ENCODE peak calls at places on chromosomes 11 and 22, in nine cellular contexts. One of them, this sample, is unnamed.
A peak's percentile ranks its signal among the peaks of the same experiment; 100 is the strongest.

GRCh38 chr11:121099364-121099763 is 1.7 kb upstream of the TECTA start:
- DNase-seq in upper lobe of right lung: no peak
- DNase-seq in anterior cingulate cortex: no peak
- DNase-seq in GM03348: no peak
- DNase-seq in NCI-H1436: no peak
- DNase-seq in Daoy: no peak
- DNase-seq in cardiac septum: no peak
- DNase-seq in choroid plexus epithelial cell: no peak
- DNase-seq in stimulated activated CD4-positive, alpha-beta T cell treated with anti-CD3 and anti-CD28 coated beads, Interleukin-4, amount 100 ng/mL, for 24 hours: no peak
- DNase-seq in this sample: no peak

GRCh38 chr11:25449100-25449499 is 882.8 kb upstream of the ANO3 start:
- DNase-seq in upper lobe of right lung: no peak
- DNase-seq in anterior cingulate cortex: no peak
- DNase-seq in GM03348: no peak
- DNase-seq in NCI-H1436: no peak
- DNase-seq in Daoy: no peak
- DNase-seq in cardiac septum: no peak
- DNase-seq in choroid plexus epithelial cell: no peak
- DNase-seq in stimulated activated CD4-positive, alpha-beta T cell treated with anti-CD3 and anti-CD28 coated beads, Interleukin-4, amount 100 ng/mL, for 24 hours: no peak
- DNase-seq in this sample: no peak

GRCh38 chr11:117792992-117793391 is 4.0 kb downstream of the DSCAML1 start:
- DNase-seq in upper lobe of right lung: no peak
- DNase-seq in anterior cingulate cortex: no peak
- DNase-seq in GM03348: no peak
- DNase-seq in NCI-H1436: no peak
- DNase-seq in Daoy: no peak
- DNase-seq in cardiac septum: no peak
- DNase-seq in choroid plexus epithelial cell: no peak
- DNase-seq in stimulated activated CD4-positive, alpha-beta T cell treated with anti-CD3 and anti-CD28 coated beads, Interleukin-4, amount 100 ng/mL, for 24 hours: no peak
- DNase-seq in this sample: no peak

GRCh38 chr11:75532200-75532972 is 6.6 kb upstream of the GDPD5 start:
- DNase-seq in upper lobe of right lung: peak; percentile 76
- DNase-seq in anterior cingulate cortex: peak; percentile 33
- DNase-seq in GM03348: peak; percentile 79
- DNase-seq in NCI-H1436: peak; percentile 66
- DNase-seq in Daoy: peak; percentile 70
- DNase-seq in cardiac septum: peak; percentile 84
- DNase-seq in choroid plexus epithelial cell: peak; percentile 60
- DNase-seq in stimulated activated CD4-positive, alpha-beta T cell treated with anti-CD3 and anti-CD28 coated beads, Interleukin-4, amount 100 ng/mL, for 24 hours: peak; percentile 87
- DNase-seq in this sample: no peak

GRCh38 chr11:80778432-80778831 is 1337.6 kb upstream of the TENM4 start:
- DNase-seq in upper lobe of right lung: no peak
- DNase-seq in anterior cingulate cortex: no peak
- DNase-seq in GM03348: no peak
- DNase-seq in NCI-H1436: no peak
- DNase-seq in Daoy: no peak
- DNase-seq in cardiac septum: no peak
- DNase-seq in choroid plexus epithelial cell: no peak
- DNase-seq in stimulated activated CD4-positive, alpha-beta T cell treated with anti-CD3 and anti-CD28 coated beads, Interleukin-4, amount 100 ng/mL, for 24 hours: no peak
- DNase-seq in this sample: no peak

GRCh38 chr11:72231396-72232259 is 7.1 kb downstream of the INPPL1 start:
- DNase-seq in upper lobe of right lung: peak; percentile 41
- DNase-seq in anterior cingulate cortex: no peak
- DNase-seq in GM03348: no peak
- DNase-seq in NCI-H1436: no peak
- DNase-seq in Daoy: no peak
- DNase-seq in cardiac septum: no peak
- DNase-seq in choroid plexus epithelial cell: no peak
- DNase-seq in stimulated activated CD4-positive, alpha-beta T cell treated with anti-CD3 and anti-CD28 coated beads, Interleukin-4, amount 100 ng/mL, for 24 hours: no peak
- DNase-seq in this sample: no peak

GRCh38 chr22:24324137-24324536 is 53.5 kb downstream of the SPECC1L start:
- DNase-seq in upper lobe of right lung: no peak
- DNase-seq in anterior cingulate cortex: no peak
- DNase-seq in GM03348: no peak
- DNase-seq in NCI-H1436: no peak
- DNase-seq in Daoy: no peak
- DNase-seq in cardiac septum: no peak
- DNase-seq in choroid plexus epithelial cell: no peak
- DNase-seq in stimulated activated CD4-positive, alpha-beta T cell treated with anti-CD3 and anti-CD28 coated beads, Interleukin-4, amount 100 ng/mL, for 24 hours: no peak
- DNase-seq in this sample: no peak

GRCh38 chr11:9280655-9281301 is 15.6 kb upstream of the DENND5A start:
- DNase-seq in upper lobe of right lung: no peak
- DNase-seq in anterior cingulate cortex: no peak
- DNase-seq in GM03348: no peak
- DNase-seq in NCI-H1436: no peak
- DNase-seq in Daoy: peak; percentile 77
- DNase-seq in cardiac septum: no peak
- DNase-seq in choroid plexus epithelial cell: peak; percentile 90
- DNase-seq in stimulated activated CD4-positive, alpha-beta T cell treated with anti-CD3 and anti-CD28 coated beads, Interleukin-4, amount 100 ng/mL, for 24 hours: peak; percentile 67
- DNase-seq in this sample: peak; percentile 78

GRCh38 chr22:31662668-31663037 is 638 bp upstream of the PISD start:
- DNase-seq in upper lobe of right lung: no peak
- DNase-seq in anterior cingulate cortex: no peak
- DNase-seq in GM03348: no peak
- DNase-seq in NCI-H1436: no peak
- DNase-seq in Daoy: no peak
- DNase-seq in cardiac septum: no peak
- DNase-seq in choroid plexus epithelial cell: no peak
- DNase-seq in stimulated activated CD4-positive, alpha-beta T cell treated with anti-CD3 and anti-CD28 coated beads, Interleukin-4, amount 100 ng/mL, for 24 hours: no peak
- DNase-seq in this sample: no peak

GRCh38 chr22:44525872-44526271 is 27.8 kb upstream of the RTL6 start:
- DNase-seq in upper lobe of right lung: no peak
- DNase-seq in anterior cingulate cortex: no peak
- DNase-seq in GM03348: no peak
- DNase-seq in NCI-H1436: no peak
- DNase-seq in Daoy: no peak
- DNase-seq in cardiac septum: peak; percentile 46
- DNase-seq in choroid plexus epithelial cell: no peak
- DNase-seq in stimulated activated CD4-positive, alpha-beta T cell treated with anti-CD3 and anti-CD28 coated beads, Interleukin-4, amount 100 ng/mL, for 24 hours: no peak
- DNase-seq in this sample: no peak

GRCh38 chr22:38218661-38219331 is 17.0 kb downstream of the MAFF start:
- DNase-seq in upper lobe of right lung: peak; percentile 91
- DNase-seq in anterior cingulate cortex: no peak
- DNase-seq in GM03348: peak; percentile 94
- DNase-seq in NCI-H1436: no peak
- DNase-seq in Daoy: peak; percentile 98
- DNase-seq in cardiac septum: peak; percentile 89
- DNase-seq in choroid plexus epithelial cell: peak; percentile 96
- DNase-seq in stimulated activated CD4-positive, alpha-beta T cell treated with anti-CD3 and anti-CD28 coated beads, Interleukin-4, amount 100 ng/mL, for 24 hours: peak; percentile 56
- DNase-seq in this sample: peak; percentile 96

GRCh38 chr22:22171357-22172218 is 73.0 kb upstream of the VPREB1 start:
- DNase-seq in upper lobe of right lung: no peak
- DNase-seq in anterior cingulate cortex: no peak
- DNase-seq in GM03348: peak; percentile 26
- DNase-seq in NCI-H1436: no peak
- DNase-seq in Daoy: peak; percentile 22
- DNase-seq in cardiac septum: no peak
- DNase-seq in choroid plexus epithelial cell: peak; percentile 18
- DNase-seq in stimulated activated CD4-positive, alpha-beta T cell treated with anti-CD3 and anti-CD28 coated beads, Interleukin-4, amount 100 ng/mL, for 24 hours: no peak
- DNase-seq in this sample: no peak

GRCh38 chr11:86676533-86677154 is 4.2 kb upstream of the ME3 start:
- DNase-seq in upper lobe of right lung: no peak
- DNase-seq in anterior cingulate cortex: no peak
- DNase-seq in GM03348: no peak
- DNase-seq in NCI-H1436: peak; percentile 50
- DNase-seq in Daoy: peak; percentile 59
- DNase-seq in cardiac septum: no peak
- DNase-seq in choroid plexus epithelial cell: no peak
- DNase-seq in stimulated activated CD4-positive, alpha-beta T cell treated with anti-CD3 and anti-CD28 coated beads, Interleukin-4, amount 100 ng/mL, for 24 hours: no peak
- DNase-seq in this sample: no peak

GRCh38 chr11:83914995-83915394 is 628.8 kb upstream of the CCDC90B start:
- DNase-seq in upper lobe of right lung: no peak
- DNase-seq in anterior cingulate cortex: no peak
- DNase-seq in GM03348: no peak
- DNase-seq in NCI-H1436: no peak
- DNase-seq in Daoy: no peak
- DNase-seq in cardiac septum: no peak
- DNase-seq in choroid plexus epithelial cell: no peak
- DNase-seq in stimulated activated CD4-positive, alpha-beta T cell treated with anti-CD3 and anti-CD28 coated beads, Interleukin-4, amount 100 ng/mL, for 24 hours: no peak
- DNase-seq in this sample: no peak

GRCh38 chr11:57778318-57779037 is 16.9 kb downstream of the CTNND1 start:
- DNase-seq in upper lobe of right lung: peak; percentile 92
- DNase-seq in anterior cingulate cortex: peak; percentile 65
- DNase-seq in GM03348: peak; percentile 89
- DNase-seq in NCI-H1436: peak; percentile 53
- DNase-seq in Daoy: peak; percentile 98
- DNase-seq in cardiac septum: peak; percentile 93
- DNase-seq in choroid plexus epithelial cell: peak; percentile 99
- DNase-seq in stimulated activated CD4-positive, alpha-beta T cell treated with anti-CD3 and anti-CD28 coated beads, Interleukin-4, amount 100 ng/mL, for 24 hours: no peak
- DNase-seq in this sample: peak; percentile 99

GRCh38 chr22:35539910-35540599 is 576 bp upstream of the RASD2 start:
- DNase-seq in upper lobe of right lung: peak; percentile 79
- DNase-seq in anterior cingulate cortex: no peak
- DNase-seq in GM03348: peak; percentile 95
- DNase-seq in NCI-H1436: peak; percentile 40
- DNase-seq in Daoy: peak; percentile 74
- DNase-seq in cardiac septum: peak; percentile 79
- DNase-seq in choroid plexus epithelial cell: peak; percentile 35
- DNase-seq in stimulated activated CD4-positive, alpha-beta T cell treated with anti-CD3 and anti-CD28 coated beads, Interleukin-4, amount 100 ng/mL, for 24 hours: peak; percentile 58
- DNase-seq in this sample: no peak

GRCh38 chr11:65859812-65860277 is 388 bp upstream of the MUS81 start:
- DNase-seq in upper lobe of right lung: no peak
- DNase-seq in anterior cingulate cortex: no peak
- DNase-seq in GM03348: no peak
- DNase-seq in NCI-H1436: no peak
- DNase-seq in Daoy: no peak
- DNase-seq in cardiac septum: no peak
- DNase-seq in choroid plexus epithelial cell: no peak
- DNase-seq in stimulated activated CD4-positive, alpha-beta T cell treated with anti-CD3 and anti-CD28 coated beads, Interleukin-4, amount 100 ng/mL, for 24 hours: no peak
- DNase-seq in this sample: no peak

GRCh38 chr11:8108430-8108829 is 27.4 kb downstream of the TUB start:
- DNase-seq in upper lobe of right lung: no peak
- DNase-seq in anterior cingulate cortex: no peak
- DNase-seq in GM03348: no peak
- DNase-seq in NCI-H1436: no peak
- DNase-seq in Daoy: no peak
- DNase-seq in cardiac septum: no peak
- DNase-seq in choroid plexus epithelial cell: no peak
- DNase-seq in stimulated activated CD4-positive, alpha-beta T cell treated with anti-CD3 and anti-CD28 coated beads, Interleukin-4, amount 100 ng/mL, for 24 hours: no peak
- DNase-seq in this sample: no peak

GRCh38 chr11:122656631-122657101 is 1.1 kb downstream of the UBASH3B start:
- DNase-seq in upper lobe of right lung: peak; percentile 71
- DNase-seq in anterior cingulate cortex: no peak
- DNase-seq in GM03348: no peak
- DNase-seq in NCI-H1436: no peak
- DNase-seq in Daoy: no peak
- DNase-seq in cardiac septum: peak; percentile 79
- DNase-seq in choroid plexus epithelial cell: no peak
- DNase-seq in stimulated activated CD4-positive, alpha-beta T cell treated with anti-CD3 and anti-CD28 coated beads, Interleukin-4, amount 100 ng/mL, for 24 hours: peak; percentile 41
- DNase-seq in this sample: peak; percentile 39

GRCh38 chr11:35006389-35007128 is 90.1 kb downstream of the PDHX start:
- DNase-seq in upper lobe of right lung: no peak
- DNase-seq in anterior cingulate cortex: no peak
- DNase-seq in GM03348: no peak
- DNase-seq in NCI-H1436: no peak
- DNase-seq in Daoy: peak; percentile 66
- DNase-seq in cardiac septum: no peak
- DNase-seq in choroid plexus epithelial cell: no peak
- DNase-seq in stimulated activated CD4-positive, alpha-beta T cell treated with anti-CD3 and anti-CD28 coated beads, Interleukin-4, amount 100 ng/mL, for 24 hours: peak; percentile 69
- DNase-seq in this sample: no peak

GRCh38 chr22:47783433-47784366 is 1021.2 kb downstream of the TBC1D22A start:
- DNase-seq in upper lobe of right lung: no peak
- DNase-seq in anterior cingulate cortex: no peak
- DNase-seq in GM03348: no peak
- DNase-seq in NCI-H1436: no peak
- DNase-seq in Daoy: no peak
- DNase-seq in cardiac septum: peak; percentile 39
- DNase-seq in choroid plexus epithelial cell: no peak
- DNase-seq in stimulated activated CD4-positive, alpha-beta T cell treated with anti-CD3 and anti-CD28 coated beads, Interleukin-4, amount 100 ng/mL, for 24 hours: no peak
- DNase-seq in this sample: no peak

GRCh38 chr11:45229401-45229800 is 56.7 kb downstream of the SYT13 start:
- DNase-seq in upper lobe of right lung: no peak
- DNase-seq in anterior cingulate cortex: no peak
- DNase-seq in GM03348: no peak
- DNase-seq in NCI-H1436: no peak
- DNase-seq in Daoy: no peak
- DNase-seq in cardiac septum: no peak
- DNase-seq in choroid plexus epithelial cell: no peak
- DNase-seq in stimulated activated CD4-positive, alpha-beta T cell treated with anti-CD3 and anti-CD28 coated beads, Interleukin-4, amount 100 ng/mL, for 24 hours: no peak
- DNase-seq in this sample: no peak

GRCh38 chr22:49284389-49284788 is 543.3 kb downstream of the BRD1 start:
- DNase-seq in upper lobe of right lung: no peak
- DNase-seq in anterior cingulate cortex: no peak
- DNase-seq in GM03348: no peak
- DNase-seq in NCI-H1436: no peak
- DNase-seq in Daoy: peak; percentile 34
- DNase-seq in cardiac septum: no peak
- DNase-seq in choroid plexus epithelial cell: no peak
- DNase-seq in stimulated activated CD4-positive, alpha-beta T cell treated with anti-CD3 and anti-CD28 coated beads, Interleukin-4, amount 100 ng/mL, for 24 hours: no peak
- DNase-seq in this sample: no peak

GRCh38 chr11:57249384-57250319 is 12.6 kb upstream of the APLNR start:
- DNase-seq in upper lobe of right lung: peak; percentile 80
- DNase-seq in anterior cingulate cortex: no peak
- DNase-seq in GM03348: peak; percentile 66
- DNase-seq in NCI-H1436: peak; percentile 41
- DNase-seq in Daoy: peak; percentile 62
- DNase-seq in cardiac septum: no peak
- DNase-seq in choroid plexus epithelial cell: peak; percentile 78
- DNase-seq in stimulated activated CD4-positive, alpha-beta T cell treated with anti-CD3 and anti-CD28 coated beads, Interleukin-4, amount 100 ng/mL, for 24 hours: peak; percentile 44
- DNase-seq in this sample: peak; percentile 19

GRCh38 chr11:104033134-104033533 is 3.3 kb upstream of the DDI1 start:
- DNase-seq in upper lobe of right lung: no peak
- DNase-seq in anterior cingulate cortex: no peak
- DNase-seq in GM03348: peak; percentile 68
- DNase-seq in NCI-H1436: no peak
- DNase-seq in Daoy: no peak
- DNase-seq in cardiac septum: no peak
- DNase-seq in choroid plexus epithelial cell: peak; percentile 97
- DNase-seq in stimulated activated CD4-positive, alpha-beta T cell treated with anti-CD3 and anti-CD28 coated beads, Interleukin-4, amount 100 ng/mL, for 24 hours: no peak
- DNase-seq in this sample: peak; percentile 76

GRCh38 chr11:123575441-123575840 is 79.0 kb downstream of the SCN3B start:
- DNase-seq in upper lobe of right lung: no peak
- DNase-seq in anterior cingulate cortex: no peak
- DNase-seq in GM03348: no peak
- DNase-seq in NCI-H1436: no peak
- DNase-seq in Daoy: no peak
- DNase-seq in cardiac septum: no peak
- DNase-seq in choroid plexus epithelial cell: no peak
- DNase-seq in stimulated activated CD4-positive, alpha-beta T cell treated with anti-CD3 and anti-CD28 coated beads, Interleukin-4, amount 100 ng/mL, for 24 hours: no peak
- DNase-seq in this sample: no peak

GRCh38 chr11:14454861-14455632 is 44.6 kb downstream of the COPB1 start:
- DNase-seq in upper lobe of right lung: no peak
- DNase-seq in anterior cingulate cortex: no peak
- DNase-seq in GM03348: peak; percentile 45
- DNase-seq in NCI-H1436: no peak
- DNase-seq in Daoy: peak; percentile 5
- DNase-seq in cardiac septum: no peak
- DNase-seq in choroid plexus epithelial cell: peak; percentile 62
- DNase-seq in stimulated activated CD4-positive, alpha-beta T cell treated with anti-CD3 and anti-CD28 coated beads, Interleukin-4, amount 100 ng/mL, for 24 hours: no peak
- DNase-seq in this sample: no peak

GRCh38 chr11:62565100-62565802 is 8.4 kb downstream of the EEF1G start:
- DNase-seq in upper lobe of right lung: no peak
- DNase-seq in anterior cingulate cortex: no peak
- DNase-seq in GM03348: no peak
- DNase-seq in NCI-H1436: no peak
- DNase-seq in Daoy: no peak
- DNase-seq in cardiac septum: no peak
- DNase-seq in choroid plexus epithelial cell: no peak
- DNase-seq in stimulated activated CD4-positive, alpha-beta T cell treated with anti-CD3 and anti-CD28 coated beads, Interleukin-4, amount 100 ng/mL, for 24 hours: no peak
- DNase-seq in this sample: no peak

GRCh38 chr11:76291576-76292526 is 85.5 kb upstream of the WNT11 start:
- DNase-seq in upper lobe of right lung: no peak
- DNase-seq in anterior cingulate cortex: no peak
- DNase-seq in GM03348: no peak
- DNase-seq in NCI-H1436: no peak
- DNase-seq in Daoy: peak; percentile 31
- DNase-seq in cardiac septum: no peak
- DNase-seq in choroid plexus epithelial cell: no peak
- DNase-seq in stimulated activated CD4-positive, alpha-beta T cell treated with anti-CD3 and anti-CD28 coated beads, Interleukin-4, amount 100 ng/mL, for 24 hours: no peak
- DNase-seq in this sample: no peak

GRCh38 chr11:2258501-2259465 is 11.6 kb downstream of the ASCL2 start:
- DNase-seq in upper lobe of right lung: no peak
- DNase-seq in anterior cingulate cortex: no peak
- DNase-seq in GM03348: peak; percentile 10
- DNase-seq in NCI-H1436: no peak
- DNase-seq in Daoy: no peak
- DNase-seq in cardiac septum: peak; percentile 71
- DNase-seq in choroid plexus epithelial cell: no peak
- DNase-seq in stimulated activated CD4-positive, alpha-beta T cell treated with anti-CD3 and anti-CD28 coated beads, Interleukin-4, amount 100 ng/mL, for 24 hours: no peak
- DNase-seq in this sample: no peak

GRCh38 chr22:23915230-23915754 is 21.1 kb downstream of the MIF start:
- DNase-seq in upper lobe of right lung: no peak
- DNase-seq in anterior cingulate cortex: no peak
- DNase-seq in GM03348: no peak
- DNase-seq in NCI-H1436: no peak
- DNase-seq in Daoy: no peak
- DNase-seq in cardiac septum: no peak
- DNase-seq in choroid plexus epithelial cell: no peak
- DNase-seq in stimulated activated CD4-positive, alpha-beta T cell treated with anti-CD3 and anti-CD28 coated beads, Interleukin-4, amount 100 ng/mL, for 24 hours: no peak
- DNase-seq in this sample: no peak

This sample was measured in astrocyte.